ENCODE peak calls at places on chromosomes 6 and 20, in ten cellular contexts. H, X, V, Q, Z, J, N, L, C and K are unnamed samples.

GRCh38 chr20:62739581-62740285 is 31.1 kb downstream of the NTSR1 start:
- DNase-seq in J (peak), N (peak), Q (no peak), X (peak), V (no peak), H (no peak), Z (peak), L (no peak), C (peak), K (peak)

GRCh38 chr20:37940161-37940560 is 37.2 kb downstream of the VSTM2L start:
- DNase-seq in J (no peak), C (no peak), N (no peak), V (no peak), H (no peak), L (no peak), Q (no peak), X (no peak), Z (no peak), K (no peak)

GRCh38 chr6:2542101-2542857 is 208.4 kb downstream of the MYLK4 start:
- DNase-seq in Z (no peak), L (no peak), H (no peak), V (no peak), J (no peak), X (no peak), Q (no peak), C (no peak), N (no peak), K (no peak)

GRCh38 chr6:33080127-33081089 is 4.6 kb downstream of the HLA-DPB1 start:
- DNase-seq in H (no peak), J (no peak), N (peak), Q (peak), V (peak), X (peak), C (no peak), L (peak), Z (no peak), K (peak)

GRCh38 chr20:44586986-44587980 is 4.9 kb downstream of the PKIG start:
- DNase-seq in Q (no peak), N (no peak), C (no peak), Z (no peak), J (no peak), X (no peak), V (no peak), L (no peak), H (peak), K (no peak)

GRCh38 chr6:1554881-1555569 is 54.7 kb upstream of the FOXC1 start:
- DNase-seq in V (peak), H (no peak), N (peak), L (no peak), Z (peak), J (peak), X (peak), C (peak), Q (peak), K (peak)

GRCh38 chr6:115415378-115415777 is 645.3 kb downstream of the FRK start:
- DNase-seq in Q (no peak), X (peak), J (no peak), Z (no peak), H (no peak), L (no peak), C (no peak), V (peak), N (no peak), K (no peak)

GRCh38 chr6:156534594-156534993 is 242.6 kb upstream of the ARID1B start:
- DNase-seq in Q (no peak), J (no peak), C (no peak), X (no peak), H (no peak), L (no peak), V (no peak), Z (no peak), N (no peak), K (no peak)

GRCh38 chr6:14476793-14477531 is 359.4 kb downstream of the CD83 start:
- DNase-seq in C (no peak), J (peak), Q (peak), H (no peak), L (peak), Z (no peak), X (no peak), V (no peak), N (no peak), K (no peak)

GRCh38 chr20:49853640-49854039 is 41.0 kb downstream of the SLC9A8 start:
- DNase-seq in C (no peak), J (peak), H (no peak), Z (no peak), Q (peak), X (peak), L (peak), V (peak), N (no peak), K (no peak)

GRCh38 chr6:121592955-121593665 is 157.7 kb downstream of the GJA1 start:
- DNase-seq in V (peak), J (no peak), H (no peak), Q (no peak), C (no peak), N (no peak), X (peak), Z (no peak), L (no peak), K (no peak)

GRCh38 chr6:11236351-11236750 is 3.9 kb upstream of the NEDD9 start:
- DNase-seq in V (no peak), Q (no peak), Z (peak), N (no peak), C (peak), X (no peak), H (peak), J (no peak), L (no peak), K (no peak)

GRCh38 chr6:81934936-81935335 is 182.5 kb upstream of the TENT5A start:
- DNase-seq in Z (no peak), X (no peak), V (no peak), H (no peak), J (no peak), N (no peak), C (no peak), L (no peak), Q (peak), K (no peak)

GRCh38 chr6:19086480-19086879 is 699.3 kb downstream of the RNF144B start:
- DNase-seq in H (no peak), J (no peak), V (no peak), Q (no peak), C (no peak), X (no peak), N (no peak), Z (no peak), L (no peak), K (no peak)

GRCh38 chr6:163759542-163759941 is 345.0 kb downstream of the QKI start:
- DNase-seq in H (no peak), V (no peak), Q (peak), J (no peak), L (no peak), N (no peak), Z (no peak), X (no peak), C (no peak), K (no peak)

GRCh38 chr6:33075568-33076405 is at the start of gene HLA-DPB1:
- DNase-seq in Z (no peak), X (peak), J (peak), H (peak), V (no peak), C (peak), N (no peak), Q (peak), L (no peak), K (peak)

GRCh38 chr6:149541139-149541538 is 4.7 kb downstream of the PPIL4 start:
- DNase-seq in Z (no peak), Q (no peak), J (no peak), X (no peak), H (no peak), L (no peak), C (no peak), N (no peak), V (no peak), K (no peak)

GRCh38 chr6:20366082-20366834 is 35.4 kb upstream of the E2F3 start:
- DNase-seq in H (no peak), Z (peak), X (no peak), N (no peak), V (peak), L (no peak), J (no peak), C (peak), Q (no peak), K (no peak)

GRCh38 chr20:17995967-17996819 is 27.4 kb downstream of the MGME1 start:
- DNase-seq in Z (peak), N (no peak), Q (peak), H (peak), J (peak), X (peak), C (peak), V (peak), L (no peak), K (peak)

GRCh38 chr6:17998442-17998841 is 11.0 kb upstream of the KIF13A start:
- DNase-seq in N (no peak), L (no peak), V (peak), Q (no peak), Z (no peak), C (no peak), H (no peak), J (no peak), X (no peak), K (no peak)

GRCh38 chr20:63625771-63626423 is 1.0 kb downstream of the GMEB2 start:
- DNase-seq in L (no peak), C (peak), X (peak), N (no peak), V (peak), Z (peak), J (no peak), Q (peak), H (peak), K (peak)

GRCh38 chr6:38573800-38574395 is 65.8 kb downstream of the BTBD9 start:
- DNase-seq in J (no peak), X (no peak), V (no peak), C (no peak), Q (peak), N (no peak), H (no peak), L (no peak), Z (no peak), K (no peak)

GRCh38 chr20:4511776-4512175 is 209.9 kb upstream of the PRND start:
- DNase-seq in J (no peak), X (no peak), N (no peak), H (no peak), L (no peak), V (no peak), C (no peak), Z (no peak), Q (no peak), K (no peak)

GRCh38 chr20:4691753-4692152 is 30.0 kb upstream of the PRND start:
- DNase-seq in Z (no peak), V (no peak), X (no peak), C (no peak), Q (no peak), L (no peak), H (no peak), J (no peak), N (no peak), K (no peak)

GRCh38 chr20:63747622-63748355 is 8.2 kb downstream of the SLC2A4RG start:
- DNase-seq in X (no peak), C (no peak), N (no peak), L (no peak), H (peak), J (no peak), V (no peak), Q (no peak), Z (no peak), K (peak)